ENCODE peak calls at places on chromosomes 1 and 21, in ten cellular contexts. O is HepG2, B is neural progenitor cell, E is fibroblast of lung, X is SK-N-SH, H is neuronal stem cell, V is hepatocyte, P is astrocyte, N is IMR-90, L is OCI-LY7. Y is an unnamed sample.

GRCh38 chr1:95033843-95034242 is 38.9 kb downstream of the ALG14 start:
- DNase-seq in O (no peak), E (peak), X (no peak), V (no peak), N (peak), L (no peak), B (no peak), H (no peak), P (peak), Y (peak)

GRCh38 chr21:44006656-44007055 is 5.5 kb upstream of the TRAPPC10 start:
- DNase-seq in H (no peak), L (no peak), B (no peak), N (peak), O (no peak), X (no peak), V (no peak), P (peak), E (peak), Y (peak)

GRCh38 chr1:38026592-38027200 is 14.2 kb downstream of the UTP11 start:
- DNase-seq in H (no peak), N (peak), O (no peak), P (peak), B (peak), X (no peak), E (peak), V (peak), L (peak), Y (peak)

GRCh38 chr1:2236695-2237677 is 8.9 kb downstream of the SKI start:
- DNase-seq in V (no peak), O (no peak), P (no peak), H (no peak), L (no peak), E (no peak), N (no peak), B (no peak), X (no peak), Y (peak)

GRCh38 chr1:31488528-31488927 is 75.5 kb downstream of the SERINC2 start:
- DNase-seq in E (no peak), L (no peak), H (no peak), V (no peak), O (no peak), P (no peak), X (no peak), B (no peak), N (peak), Y (peak)

GRCh38 chr1:1628656-1629429 is 3.1 kb upstream of the MMP23B start:
- DNase-seq in L (peak), V (no peak), N (no peak), X (no peak), B (peak), O (no peak), E (no peak), P (no peak), H (no peak), Y (no peak)

GRCh38 chr1:55217226-55217996 is 2.2 kb upstream of the USP24 start:
- DNase-seq in V (no peak), N (no peak), H (no peak), L (peak), P (no peak), B (no peak), O (no peak), X (no peak), E (no peak), Y (no peak)

GRCh38 chr1:119587328-119587727 is 60.7 kb downstream of the ZNF697 start:
- DNase-seq in N (no peak), L (no peak), P (peak), E (peak), H (no peak), V (no peak), O (peak), B (no peak), X (no peak), Y (peak)

GRCh38 chr1:201013031-201013485 is 10.5 kb downstream of the KIF21B start:
- DNase-seq in B (no peak), P (no peak), X (no peak), H (no peak), L (no peak), N (no peak), E (no peak), O (no peak), V (no peak), Y (no peak)

GRCh38 chr1:2230781-2231666 is 2.9 kb downstream of the SKI start:
- DNase-seq in L (no peak), X (peak), P (no peak), N (no peak), B (no peak), V (no peak), H (no peak), E (no peak), O (no peak), Y (peak)

GRCh38 chr1:228073870-228074545 is 8.5 kb upstream of the ARF1 start:
- DNase-seq in V (no peak), P (no peak), O (no peak), B (peak), X (peak), N (no peak), L (peak), E (no peak), H (peak), Y (no peak)

GRCh38 chr1:67427947-67428346 is 2.3 kb downstream of the SERBP1 start:
- DNase-seq in B (no peak), H (no peak), V (no peak), E (no peak), L (no peak), P (no peak), N (no peak), X (no peak), O (no peak), Y (peak)
- H3K4me3 ChIP-seq in B (peak), H (no peak), V (peak), E (peak), L (peak), P (peak), N (peak), X (peak), O (peak), Y (peak)

GRCh38 chr21:37702241-37702640 is 214.0 kb downstream of the KCNJ6 start:
- DNase-seq in E (no peak), N (no peak), P (no peak), H (no peak), X (no peak), O (no peak), B (no peak), L (no peak), V (no peak), Y (no peak)

GRCh38 chr21:37696936-37697335 is 219.3 kb downstream of the KCNJ6 start:
- DNase-seq in H (no peak), N (no peak), B (no peak), L (no peak), V (no peak), P (no peak), E (no peak), O (no peak), X (no peak), Y (no peak)

GRCh38 chr21:37699024-37699770 is 217.1 kb downstream of the KCNJ6 start:
- DNase-seq in L (no peak), B (no peak), N (no peak), P (no peak), H (no peak), E (no peak), V (peak), O (no peak), X (peak), Y (no peak)

GRCh38 chr21:37704751-37705150 is 211.5 kb downstream of the KCNJ6 start:
- DNase-seq in B (no peak), E (no peak), P (no peak), L (no peak), N (no peak), H (no peak), O (no peak), V (no peak), X (no peak), Y (no peak)

GRCh38 chr21:37700641-37701202 is 215.5 kb downstream of the KCNJ6 start:
- DNase-seq in N (peak), L (peak), P (peak), B (peak), H (peak), E (peak), O (peak), X (peak), V (peak), Y (peak)
- H2AFZ ChIP-seq in N (peak), L (peak), P (no peak), B (no peak), H (no peak), E (no peak), O (no peak), X (no peak), V (no peak), Y (no peak)

GRCh38 chr1:170668301-170668789 is 4.4 kb downstream of the PRRX1 start:
- DNase-seq in X (no peak), E (peak), B (peak), H (no peak), O (no peak), P (no peak), V (no peak), N (no peak), L (no peak), Y (peak)
- H3K4me3 ChIP-seq in X (peak), E (peak), B (peak), H (no peak), O (no peak), P (peak), V (no peak), N (peak), L (no peak), Y (peak)

GRCh38 chr1:81187636-81188035 is 613.1 kb upstream of the ADGRL2 start:
- DNase-seq in H (no peak), P (no peak), X (no peak), V (no peak), E (no peak), B (no peak), N (no peak), L (no peak), O (no peak), Y (no peak)

GRCh38 chr1:81190003-81190402 is 610.7 kb upstream of the ADGRL2 start:
- DNase-seq in B (no peak), E (peak), N (no peak), X (no peak), P (peak), L (no peak), H (no peak), V (no peak), O (no peak), Y (no peak)

GRCh38 chr1:81192647-81193642 is 607.8 kb upstream of the ADGRL2 start:
- DNase-seq in O (no peak), L (no peak), B (no peak), V (no peak), H (no peak), N (no peak), E (no peak), P (no peak), X (no peak), Y (no peak)
- H2AFZ ChIP-seq in O (no peak), L (no peak), B (no peak), V (no peak), H (no peak), N (no peak), E (no peak), P (no peak), X (no peak), Y (no peak)

GRCh38 chr1:87684194-87684593 is 355.5 kb downstream of the LMO4 start:
- DNase-seq in P (peak), E (peak), V (peak), O (no peak), H (no peak), N (peak), X (no peak), B (peak), L (no peak), Y (peak)

GRCh38 chr1:87684786-87685185 is 356.1 kb downstream of the LMO4 start:
- DNase-seq in X (no peak), H (no peak), O (no peak), P (peak), N (peak), L (no peak), E (peak), V (peak), B (no peak), Y (peak)

GRCh38 chr1:87682565-87682964 is 353.9 kb downstream of the LMO4 start:
- DNase-seq in H (no peak), L (no peak), B (peak), N (no peak), O (no peak), P (no peak), V (no peak), X (no peak), E (no peak), Y (no peak)

GRCh38 chr1:87685366-87686136 is 356.9 kb downstream of the LMO4 start:
- DNase-seq in H (no peak), E (peak), B (peak), P (peak), L (no peak), X (no peak), N (peak), O (no peak), V (peak), Y (no peak)

DNA sequence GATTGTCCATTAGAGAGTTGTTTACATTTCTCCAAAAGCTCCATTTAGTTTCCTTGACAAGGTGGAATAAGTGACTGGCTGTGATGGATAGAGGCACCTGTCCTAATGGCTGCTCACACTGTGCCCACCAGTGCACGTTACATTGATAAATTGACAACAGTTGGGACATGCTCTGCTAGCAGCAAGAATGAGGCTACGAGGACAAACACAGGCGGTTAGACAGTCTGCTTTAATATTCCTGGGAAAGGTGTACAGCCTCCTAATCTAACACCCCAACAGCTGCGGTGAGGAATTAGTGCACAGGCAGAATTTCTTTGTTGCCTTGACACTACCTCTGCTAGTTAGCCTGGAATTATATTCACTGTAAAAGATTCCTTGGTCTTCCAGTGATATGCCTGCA is 354.9 kb downstream of the LMO4 start:
- DNase-seq in X (no peak), O (no peak), P (no peak), E (no peak), N (no peak), V (no peak), B (no peak), H (no peak), L (no peak), Y (no peak)
- H3K4me3 ChIP-seq in X (no peak), O (no peak), P (peak), E (peak), N (no peak), V (no peak), B (no peak), H (no peak), L (no peak), Y (peak)

Y was measured in GM23248.